ENCODE peak calls at places on chromosomes 2 and 18, in seven cellular contexts. One of them, this sample, is unnamed.

GRCh38 chr18:58400337-58400885 is 228.5 kb downstream of the ALPK2 start:
- DNase-seq in sigmoid colon: no peak
- DNase-seq in spleen: no peak
- DNase-seq in HCT116: no peak
- DNase-seq in GM12878: no peak
- DNase-seq in H1: no peak
- DNase-seq in suprapubic skin: no peak
- DNase-seq in this sample: no peak

GRCh38 chr2:127995725-127996124 is 32.1 kb downstream of the SAP130 start:
- DNase-seq in GM12878: no peak
- DNase-seq in suprapubic skin: no peak
- DNase-seq in H1: no peak
- DNase-seq in sigmoid colon: no peak
- DNase-seq in HCT116: no peak
- DNase-seq in spleen: no peak
- DNase-seq in this sample: no peak

GRCh38 chr2:241007111-241007510 is 8.7 kb downstream of the SNED1 start:
- DNase-seq in H1: no peak
- DNase-seq in sigmoid colon: no peak
- DNase-seq in GM12878: no peak
- DNase-seq in HCT116: no peak
- DNase-seq in suprapubic skin: no peak
- DNase-seq in spleen: peak
- DNase-seq in this sample: no peak

GRCh38 chr2:10412380-10412779 is 35.7 kb downstream of the ODC1 start:
- DNase-seq in spleen: no peak
- DNase-seq in GM12878: no peak
- DNase-seq in suprapubic skin: no peak
- DNase-seq in H1: peak
- DNase-seq in sigmoid colon: no peak
- DNase-seq in HCT116: no peak
- DNase-seq in this sample: peak

GRCh38 chr2:29293830-29294438 is 178.7 kb downstream of the CLIP4 start:
- DNase-seq in spleen: no peak
- DNase-seq in suprapubic skin: no peak
- DNase-seq in GM12878: no peak
- DNase-seq in HCT116: peak
- DNase-seq in sigmoid colon: no peak
- DNase-seq in H1: peak
- DNase-seq in this sample: no peak

GRCh38 chr2:133712369-133712768 is 144.1 kb upstream of the NCKAP5 start:
- DNase-seq in sigmoid colon: no peak
- DNase-seq in spleen: no peak
- DNase-seq in H1: no peak
- DNase-seq in HCT116: no peak
- DNase-seq in GM12878: no peak
- DNase-seq in suprapubic skin: no peak
- DNase-seq in this sample: no peak

GRCh38 chr18:64165906-64166305 is 17.0 kb upstream of the LINC00305 start:
- DNase-seq in spleen: no peak
- DNase-seq in HCT116: no peak
- DNase-seq in sigmoid colon: no peak
- DNase-seq in H1: no peak
- DNase-seq in GM12878: no peak
- DNase-seq in suprapubic skin: no peak
- DNase-seq in this sample: no peak

GRCh38 chr2:227597993-227598392 is 700 bp upstream of the SCYGR2 start:
- DNase-seq in GM12878: no peak
- DNase-seq in HCT116: peak
- DNase-seq in spleen: no peak
- DNase-seq in sigmoid colon: no peak
- DNase-seq in suprapubic skin: no peak
- DNase-seq in H1: no peak
- DNase-seq in this sample: no peak

GRCh38 chr2:226652983-226653765 is 146.4 kb downstream of the IRS1 start:
- DNase-seq in HCT116: no peak
- DNase-seq in suprapubic skin: no peak
- DNase-seq in GM12878: no peak
- DNase-seq in H1: no peak
- DNase-seq in spleen: no peak
- DNase-seq in sigmoid colon: no peak
- DNase-seq in this sample: no peak

GRCh38 chr2:113203901-113204519 is 30.2 kb downstream of the PSD4 start:
- DNase-seq in spleen: peak
- DNase-seq in sigmoid colon: no peak
- DNase-seq in GM12878: peak
- DNase-seq in H1: peak
- DNase-seq in HCT116: peak
- DNase-seq in suprapubic skin: no peak
- DNase-seq in this sample: peak

GRCh38 chr2:10658041-10658913 is 31.5 kb downstream of the NOL10 start:
- DNase-seq in sigmoid colon: no peak
- DNase-seq in GM12878: no peak
- DNase-seq in H1: no peak
- DNase-seq in spleen: no peak
- DNase-seq in HCT116: peak
- DNase-seq in suprapubic skin: no peak
- DNase-seq in this sample: no peak

GRCh38 chr2:122329266-122329665 is 573.8 kb downstream of the TSN start:
- DNase-seq in H1: no peak
- DNase-seq in GM12878: no peak
- DNase-seq in spleen: no peak
- DNase-seq in suprapubic skin: no peak
- DNase-seq in HCT116: no peak
- DNase-seq in sigmoid colon: no peak
- DNase-seq in this sample: no peak

GRCh38 chr18:45916302-45916701 is 50.8 kb downstream of the EPG5 start:
- DNase-seq in suprapubic skin: no peak
- DNase-seq in GM12878: no peak
- DNase-seq in sigmoid colon: no peak
- DNase-seq in HCT116: no peak
- DNase-seq in spleen: peak
- DNase-seq in H1: no peak
- DNase-seq in this sample: no peak

GRCh38 chr2:227198866-227199265 is 34.4 kb downstream of the COL4A3 start:
- DNase-seq in suprapubic skin: no peak
- DNase-seq in HCT116: no peak
- DNase-seq in spleen: no peak
- DNase-seq in sigmoid colon: no peak
- DNase-seq in H1: no peak
- DNase-seq in GM12878: no peak
- DNase-seq in this sample: no peak

GRCh38 chr2:204325468-204325867 is 219.8 kb upstream of the PARD3B start:
- DNase-seq in suprapubic skin: no peak
- DNase-seq in GM12878: no peak
- DNase-seq in H1: peak
- DNase-seq in spleen: no peak
- DNase-seq in sigmoid colon: peak
- DNase-seq in HCT116: peak
- DNase-seq in this sample: peak

GRCh38 chr2:194714541-194714940 is 942.5 kb upstream of the SLC39A10 start:
- DNase-seq in spleen: no peak
- DNase-seq in GM12878: no peak
- DNase-seq in HCT116: no peak
- DNase-seq in suprapubic skin: no peak
- DNase-seq in sigmoid colon: no peak
- DNase-seq in H1: no peak
- DNase-seq in this sample: no peak

DNA sequence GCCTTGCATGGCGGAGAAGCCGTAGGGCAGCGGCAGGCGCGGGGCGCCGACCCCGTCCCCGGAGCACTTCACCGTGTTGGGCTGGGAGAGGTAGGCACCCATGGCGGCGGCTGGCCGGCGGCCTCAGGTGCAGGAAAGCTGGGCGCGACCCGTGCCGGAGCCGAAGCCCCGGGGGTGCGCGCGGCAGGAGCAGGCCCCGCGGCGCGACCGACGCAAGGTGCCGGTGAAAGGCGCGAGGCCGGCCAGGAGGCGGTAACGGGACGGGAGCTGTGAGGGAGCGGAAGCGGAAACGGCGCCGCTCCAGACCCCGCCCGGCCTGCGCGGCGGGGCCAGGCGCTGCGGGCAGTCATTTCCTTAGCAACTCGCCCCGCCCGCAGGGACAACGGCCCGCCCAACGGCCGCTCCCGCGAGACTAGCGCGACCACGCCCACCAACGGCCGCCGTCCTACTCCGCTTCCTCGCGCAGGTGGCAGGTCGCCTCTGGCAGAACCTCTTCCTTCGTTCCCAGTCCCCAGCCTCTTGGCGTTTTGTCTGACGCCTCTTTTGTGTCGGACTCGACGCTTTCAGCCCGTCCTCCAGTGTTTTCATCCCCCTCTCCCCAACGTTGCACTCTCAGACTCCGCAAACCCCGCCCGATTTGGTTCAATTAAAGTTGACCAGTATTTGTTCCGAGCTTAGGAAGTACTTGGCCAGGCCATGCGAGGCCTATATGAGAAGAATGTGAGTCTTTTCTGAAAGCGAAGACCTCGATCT is at the start of gene PPM1G:
- DNase-seq in H1: peak
- DNase-seq in spleen: peak
- DNase-seq in HCT116: peak
- DNase-seq in sigmoid colon: peak
- DNase-seq in suprapubic skin: peak
- DNase-seq in GM12878: peak
- DNase-seq in this sample: peak
- TF ChIP-seq POLR2A in H1: peak
- TF ChIP-seq POLR2A in spleen: no peak
- TF ChIP-seq POLR2A in HCT116: peak
- TF ChIP-seq POLR2A in sigmoid colon: peak
- TF ChIP-seq POLR2A in suprapubic skin: no peak
- TF ChIP-seq POLR2A in GM12878: peak
- TF ChIP-seq POLR2A in this sample: peak

GRCh38 chr2:61793389-61793836 is 60.4 kb downstream of the FAM161A start:
- DNase-seq in H1: peak
- DNase-seq in GM12878: no peak
- DNase-seq in sigmoid colon: peak
- DNase-seq in HCT116: peak
- DNase-seq in suprapubic skin: no peak
- DNase-seq in spleen: peak
- DNase-seq in this sample: peak
- H3K4me3 ChIP-seq in H1: peak
- H3K4me3 ChIP-seq in GM12878: no peak
- H3K4me3 ChIP-seq in sigmoid colon: no peak
- H3K4me3 ChIP-seq in HCT116: no peak
- H3K4me3 ChIP-seq in suprapubic skin: no peak
- H3K4me3 ChIP-seq in spleen: no peak
- H3K4me3 ChIP-seq in this sample: no peak

DNA sequence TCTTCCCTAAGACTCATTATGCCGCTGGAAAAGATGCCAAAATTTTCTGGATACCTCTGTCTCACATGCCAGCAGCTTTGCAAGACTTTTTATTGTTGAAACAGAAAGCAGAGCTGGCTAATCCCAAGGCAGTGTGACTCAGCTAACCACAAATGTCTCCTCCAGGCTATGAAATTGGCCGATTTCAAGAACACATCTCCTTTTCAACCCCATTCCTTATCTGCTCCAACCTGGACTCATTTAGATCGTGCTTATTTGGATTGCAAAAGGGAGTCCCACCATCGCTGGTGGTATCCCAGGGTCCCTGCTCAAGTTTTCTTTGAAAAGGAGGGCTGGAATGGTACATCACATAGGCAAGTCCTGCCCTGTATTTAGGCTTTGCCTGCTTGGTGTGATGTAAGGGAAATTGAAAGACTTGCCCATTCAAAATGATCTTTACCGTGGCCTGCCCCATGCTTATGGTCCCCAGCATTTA is 26.3 kb downstream of the DHRS9 start:
- DNase-seq in suprapubic skin: no peak
- DNase-seq in H1: no peak
- DNase-seq in spleen: no peak
- DNase-seq in sigmoid colon: no peak
- DNase-seq in GM12878: no peak
- DNase-seq in HCT116: peak
- DNase-seq in this sample: no peak
- TF ChIP-seq POLR2AphosphoS5 in suprapubic skin: no peak
- TF ChIP-seq POLR2AphosphoS5 in H1: no peak
- TF ChIP-seq POLR2AphosphoS5 in spleen: no peak
- TF ChIP-seq POLR2AphosphoS5 in sigmoid colon: peak
- TF ChIP-seq POLR2AphosphoS5 in GM12878: no peak
- TF ChIP-seq POLR2AphosphoS5 in HCT116: no peak
- TF ChIP-seq POLR2AphosphoS5 in this sample: no peak

DNA sequence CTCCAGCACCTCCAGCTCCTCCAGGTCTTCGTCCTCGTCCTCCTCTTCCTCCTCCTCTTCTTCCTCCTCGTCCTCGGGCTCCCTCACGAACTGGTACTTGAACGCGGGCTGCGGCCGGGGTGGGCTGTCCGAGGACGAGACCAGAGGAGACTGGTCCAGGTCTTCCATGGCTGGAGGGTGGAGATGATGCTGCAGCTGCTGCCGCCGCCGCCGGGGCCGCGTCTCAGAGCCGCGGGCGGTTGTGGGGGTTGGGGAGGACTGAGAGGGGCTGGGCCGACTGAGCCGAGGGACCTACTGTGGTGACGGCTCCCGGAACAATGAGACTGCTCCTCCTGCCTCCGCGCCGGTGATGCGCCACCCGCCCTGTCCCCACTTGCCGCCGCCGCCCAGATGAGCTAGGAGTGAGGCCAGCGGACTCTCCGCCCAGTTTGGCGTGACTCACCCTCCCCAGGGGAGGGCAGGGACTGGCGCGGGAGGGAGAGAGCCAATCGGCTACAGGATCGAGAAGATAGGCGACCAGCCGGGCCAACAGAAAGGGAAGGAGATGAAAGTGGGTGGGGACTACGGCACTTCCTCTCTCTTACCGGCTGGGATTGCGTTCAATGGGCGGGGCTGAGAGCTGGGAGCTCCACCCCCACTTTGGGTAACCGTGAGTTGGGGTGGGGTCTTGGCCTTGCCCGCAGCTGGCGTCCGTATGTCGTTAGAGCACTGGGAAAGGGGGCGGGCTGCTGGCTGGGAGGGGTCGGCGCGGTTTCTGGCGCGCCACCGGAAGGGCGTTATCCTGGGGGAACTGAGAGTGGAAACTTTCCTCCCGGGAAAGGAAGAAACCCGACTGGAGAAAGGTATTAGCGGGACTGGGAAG is at the start of gene RTN4:
- DNase-seq in sigmoid colon: peak
- DNase-seq in GM12878: peak
- DNase-seq in suprapubic skin: peak
- DNase-seq in H1: peak
- DNase-seq in HCT116: peak
- DNase-seq in spleen: peak
- DNase-seq in this sample: peak
- TF ChIP-seq POLR2A in sigmoid colon: peak
- TF ChIP-seq POLR2A in GM12878: peak
- TF ChIP-seq POLR2A in suprapubic skin: peak
- TF ChIP-seq POLR2A in H1: peak
- TF ChIP-seq POLR2A in HCT116: peak
- TF ChIP-seq POLR2A in spleen: peak
- TF ChIP-seq POLR2A in this sample: peak

GRCh38 chr2:74379851-74380789 is at the start of gene DCTN1:
- DNase-seq in sigmoid colon: peak
- DNase-seq in suprapubic skin: no peak
- DNase-seq in H1: peak
- DNase-seq in GM12878: no peak
- DNase-seq in HCT116: no peak
- DNase-seq in spleen: no peak
- DNase-seq in this sample: peak
- H3K4me3 ChIP-seq in sigmoid colon: peak
- H3K4me3 ChIP-seq in suprapubic skin: peak
- H3K4me3 ChIP-seq in H1: peak
- H3K4me3 ChIP-seq in GM12878: no peak
- H3K4me3 ChIP-seq in HCT116: no peak
- H3K4me3 ChIP-seq in spleen: peak
- H3K4me3 ChIP-seq in this sample: peak